ENCODE peak calls at places on chromosome X, in six cellular contexts. M, D, X, O, U and I are unnamed samples.

GRCh38 chrX:153708415-153708814 is 15.8 kb downstream of the BCAP31 start:
- DNase-seq in M (no peak), D (peak; percentile 34), X (peak; percentile 92), O (peak; percentile 62), U (peak; percentile 65), I (no peak)

GRCh38 chrX:40083120-40083978 is 14.4 kb downstream of the BCOR start:
- DNase-seq in M (no peak), D (no peak), X (no peak), O (no peak), U (no peak), I (no peak)

GRCh38 chrX:2931612-2932011 is 2.5 kb upstream of the ARSD start:
- DNase-seq in M (no peak), D (no peak), X (no peak), O (no peak), U (no peak), I (no peak)

GRCh38 chrX:156001001-156001666 is 3.6 kb downstream of the IL9R start:
- DNase-seq in M (no peak), D (no peak), X (no peak), O (no peak), U (no peak), I (no peak)

GRCh38 chrX:46912098-46912672 is at the start of gene JADE3:
- DNase-seq in M (peak; percentile 7), D (peak; percentile 1), X (peak; percentile 83), O (peak; percentile 55), U (peak; percentile 69), I (peak; percentile 89)

GRCh38 chrX:57906790-57907189 is 3.5 kb downstream of the ZXDA start:
- DNase-seq in M (no peak), D (no peak), X (no peak), O (no peak), U (peak; percentile 79), I (no peak)

GRCh38 chrX:17376381-17377046 is 1.5 kb downstream of the NHS start:
- DNase-seq in M (no peak), D (no peak), X (peak; percentile 29), O (no peak), U (no peak), I (no peak)

GRCh38 chrX:85024044-85024443 is 20.4 kb downstream of the APOOL start:
- DNase-seq in M (no peak), D (no peak), X (no peak), O (no peak), U (peak; percentile 1), I (no peak)

GRCh38 chrX:43175428-43175827 is 397.5 kb upstream of the PPP1R2C start:
- DNase-seq in M (no peak), D (no peak), X (peak; percentile 4), O (no peak), U (peak; percentile 0), I (no peak)

GRCh38 chrX:12441376-12442128 is 303.3 kb downstream of the FRMPD4 start:
- DNase-seq in M (peak; percentile 25), D (no peak), X (peak; percentile 48), O (no peak), U (peak; percentile 87), I (no peak)

DNA sequence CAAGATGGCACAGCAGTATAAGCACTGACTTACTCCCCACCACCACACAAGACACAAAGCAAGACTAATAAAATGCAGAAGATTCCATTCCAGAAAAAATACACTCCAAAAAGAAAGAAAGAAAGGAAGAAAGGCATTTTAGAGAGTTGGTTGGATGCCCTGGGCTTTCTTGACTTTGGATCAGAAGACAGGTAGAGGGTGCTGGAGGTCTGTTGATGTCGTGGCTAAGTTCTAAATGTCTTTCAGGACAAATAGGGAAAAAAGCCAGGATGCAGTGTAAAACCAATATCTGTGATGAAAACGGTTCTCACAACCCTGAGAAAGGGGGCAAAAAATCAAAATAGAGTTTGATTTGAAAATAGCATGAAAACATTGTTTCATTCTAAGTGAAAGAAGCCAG is 555.2 kb upstream of the PRKX start:
- DNase-seq in M (no peak), D (no peak), X (no peak), O (no peak), U (no peak), I (no peak)
- TF ChIP-seq CTCF in M (no peak), D (no peak), X (no peak), O (no peak), U (no peak), I (no peak)

GRCh38 chrX:13747836-13748235 is 13.3 kb downstream of the OFD1 start:
- DNase-seq in M (peak; percentile 54), D (peak; percentile 26), X (peak; percentile 67), O (no peak), U (peak; percentile 67), I (no peak)

GRCh38 chrX:13750812-13751211 is 16.3 kb downstream of the OFD1 start:
- DNase-seq in M (no peak), D (no peak), X (no peak), O (no peak), U (no peak), I (no peak)

GRCh38 chrX:13748486-13748885 is 13.9 kb downstream of the OFD1 start:
- DNase-seq in M (no peak), D (no peak), X (no peak), O (no peak), U (no peak), I (no peak)

GRCh38 chrX:13752141-13752540 is 17.6 kb downstream of the OFD1 start:
- DNase-seq in M (no peak), D (no peak), X (peak; percentile 47), O (no peak), U (no peak), I (no peak)

GRCh38 chrX:13750204-13750603 is 15.7 kb downstream of the OFD1 start:
- DNase-seq in M (no peak), D (no peak), X (peak; percentile 59), O (no peak), U (peak; percentile 20), I (no peak)
- TF ChIP-seq CTCF in M (peak; percentile 62), D (peak; percentile 62), X (peak; percentile 54), O (peak; percentile 67), U (peak; percentile 48), I (peak; percentile 65)

GRCh38 chrX:115624916-115625315 is 63.9 kb downstream of the PLS3 start:
- DNase-seq in M (no peak), D (no peak), X (peak; percentile 77), O (no peak), U (peak; percentile 5), I (no peak)

GRCh38 chrX:115630204-115630603 is 69.2 kb downstream of the PLS3 start:
- DNase-seq in M (no peak), D (no peak), X (no peak), O (no peak), U (peak; percentile 37), I (no peak)

GRCh38 chrX:115622534-115622933 is 61.6 kb downstream of the PLS3 start:
- DNase-seq in M (no peak), D (no peak), X (no peak), O (no peak), U (no peak), I (no peak)

DNA sequence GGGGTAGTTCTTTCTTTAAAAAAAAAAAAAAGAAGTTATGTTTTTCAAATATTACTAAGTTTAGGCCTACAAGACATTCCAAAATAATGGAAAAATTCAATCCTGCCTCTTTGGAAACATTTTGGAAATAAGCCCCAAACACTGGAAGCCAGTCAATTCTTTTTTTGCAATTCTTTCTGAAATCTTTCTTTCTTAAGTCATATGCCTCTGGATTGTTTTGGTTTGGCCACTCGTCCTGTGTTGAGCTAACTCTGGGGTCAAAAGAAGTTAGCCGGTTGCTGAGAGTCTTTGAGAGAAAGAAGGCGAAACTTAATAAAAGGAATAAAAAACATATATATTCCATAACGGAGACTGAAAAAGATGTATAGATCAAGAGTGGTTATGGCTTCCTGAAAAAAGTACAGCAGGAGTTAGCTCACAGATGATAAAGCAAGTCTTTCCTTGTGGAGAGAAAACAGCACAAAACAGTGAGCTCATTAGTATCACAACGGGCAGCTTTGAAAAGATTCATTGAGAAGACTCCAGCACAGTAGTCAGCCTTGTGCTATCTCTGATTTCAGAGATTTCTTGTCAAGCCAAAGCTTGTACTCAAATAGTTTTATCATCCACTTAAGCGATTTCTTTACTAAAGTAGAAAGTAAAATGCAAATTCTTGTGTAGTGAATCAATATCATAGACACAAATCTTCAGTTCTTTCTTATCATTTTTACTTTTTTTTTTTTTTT is 64.8 kb downstream of the PLS3 start:
- DNase-seq in M (no peak), D (no peak), X (peak; percentile 25), O (no peak), U (peak; percentile 69), I (no peak)
- TF ChIP-seq CTCF in M (no peak), D (no peak), X (no peak), O (no peak), U (no peak), I (no peak)

DNA sequence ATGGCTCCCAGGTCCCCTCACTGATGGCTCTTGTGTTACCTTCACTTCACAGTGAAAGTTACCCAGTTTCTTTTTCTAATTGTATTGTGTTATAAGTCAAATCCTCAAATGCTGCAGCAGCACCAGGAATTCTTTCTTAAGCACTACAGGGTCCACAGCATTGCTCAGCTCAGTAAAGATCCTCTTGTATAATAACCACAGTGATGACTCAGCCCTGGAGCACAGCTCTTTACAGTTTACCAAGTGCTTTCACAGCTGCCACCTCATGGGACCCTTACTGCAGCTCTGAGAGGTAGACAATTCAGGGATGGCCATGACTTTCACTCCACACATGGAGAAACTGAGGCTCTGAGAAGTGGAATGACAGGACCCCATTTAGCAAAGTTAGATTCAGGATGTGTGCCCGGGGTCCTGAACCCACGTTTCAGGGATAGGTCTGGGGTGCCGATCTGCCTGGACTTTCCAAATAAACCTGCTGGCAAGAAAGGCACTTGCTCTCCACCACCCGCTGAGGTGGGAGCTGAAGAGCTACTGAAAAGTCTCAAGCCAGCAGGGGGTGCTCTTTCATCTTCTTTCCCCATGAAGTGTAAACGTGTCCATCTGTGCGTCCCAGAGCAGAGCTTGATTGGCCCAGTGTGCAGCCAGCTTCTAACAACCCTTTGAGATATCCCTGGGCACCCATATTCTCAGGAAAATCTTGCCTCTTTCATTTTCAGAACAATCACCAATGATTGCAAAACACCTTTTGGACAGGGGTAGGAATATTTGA is 35.7 kb upstream of the GABRQ start:
- DNase-seq in M (no peak), D (no peak), X (peak; percentile 1), O (no peak), U (no peak), I (no peak)
- TF ChIP-seq CTCF in M (no peak), D (no peak), X (no peak), O (peak; percentile 23), U (no peak), I (no peak)

DNA sequence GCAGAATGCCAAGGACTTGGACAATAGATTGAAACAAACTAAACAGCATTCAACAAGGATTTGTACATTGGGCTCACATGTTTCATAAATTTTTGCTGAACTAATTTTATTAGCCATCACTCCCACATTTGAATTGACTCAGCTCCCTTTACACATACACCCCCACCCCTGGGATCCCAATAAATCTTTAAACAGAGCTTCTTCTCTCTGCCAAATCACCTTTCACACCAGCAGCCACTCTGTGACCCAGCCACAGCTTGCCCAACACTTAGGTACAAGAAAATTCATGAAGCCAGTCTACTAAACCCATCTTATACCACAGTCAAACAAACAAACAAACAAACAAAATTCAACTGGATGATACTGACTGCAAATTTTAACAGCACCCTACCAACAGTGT is 21.6 kb downstream of the PHKA2 start:
- DNase-seq in M (no peak), D (no peak), X (no peak), O (no peak), U (no peak), I (no peak)
- TF ChIP-seq CTCF in M (no peak), D (no peak), X (no peak), O (no peak), U (no peak), I (no peak)

GRCh38 chrX:29687687-29688086 is 527.7 kb upstream of the MAGEB2 start:
- DNase-seq in M (no peak), D (no peak), X (peak; percentile 7), O (no peak), U (peak; percentile 21), I (no peak)
- TF ChIP-seq CTCF in M (peak; percentile 9), D (no peak), X (no peak), O (no peak), U (peak; percentile 21), I (no peak)

GRCh38 chrX:140123446-140123845 is 158.1 kb upstream of the CXorf66 start:
- DNase-seq in M (no peak), D (no peak), X (peak; percentile 22), O (no peak), U (peak; percentile 2), I (no peak)
- TF ChIP-seq CTCF in M (no peak), D (no peak), X (peak; percentile 45), O (peak; percentile 53), U (peak; percentile 49), I (no peak)